ENCODE peak calls at places on chromosomes 7 and 10, in ten cellular contexts. I, R, K, M, U, B, S, J, L and D are unnamed samples.

GRCh38 chr10:47023237-47024045 is 112.2 kb downstream of the PTPN20 start:
- DNase-seq in R (no peak), S (no peak), L (no peak), M (no peak), B (peak; percentile 71), J (peak; percentile 22), K (no peak), I (no peak), U (peak; percentile 10), D (no peak)

GRCh38 chr10:60089095-60089494 is 182.7 kb upstream of the CCDC6 start:
- DNase-seq in M (no peak), I (no peak), K (no peak), R (peak; percentile 28), L (peak; percentile 34), S (no peak), U (no peak), J (no peak), B (no peak), D (no peak)

GRCh38 chr10:127860632-127861031 is 32.1 kb downstream of the CLRN3 start:
- DNase-seq in R (no peak), B (no peak), L (no peak), I (no peak), M (no peak), K (no peak), U (no peak), S (no peak), J (no peak), D (no peak)

GRCh38 chr10:118812393-118812740 is 57.6 kb upstream of the CACUL1 start:
- DNase-seq in B (no peak), L (no peak), I (no peak), S (no peak), J (no peak), R (no peak), K (peak; percentile 52), U (no peak), M (no peak), D (no peak)

GRCh38 chr7:43513236-43513635 is 69.7 kb upstream of the STK17A start:
- DNase-seq in S (no peak), K (no peak), J (no peak), I (no peak), U (no peak), B (no peak), R (no peak), M (no peak), L (no peak), D (no peak)

GRCh38 chr10:131750973-131751826 is 149.6 kb upstream of the PPP2R2D start:
- DNase-seq in L (no peak), K (peak; percentile 66), J (no peak), I (no peak), B (no peak), M (no peak), U (no peak), S (no peak), R (no peak), D (no peak)

GRCh38 chr10:53387546-53387945 is 615.0 kb upstream of the MBL2 start:
- DNase-seq in B (no peak), J (no peak), S (no peak), L (no peak), R (no peak), M (no peak), U (no peak), K (no peak), I (no peak), D (no peak)

GRCh38 chr7:5396542-5396941 is 27.1 kb downstream of the TNRC18 start:
- DNase-seq in J (peak; percentile 62), R (no peak), L (peak; percentile 38), B (no peak), U (no peak), S (no peak), I (peak; percentile 66), K (no peak), M (no peak), D (peak; percentile 85)

GRCh38 chr7:132116369-132116768 is 459.9 kb downstream of the PLXNA4 start:
- DNase-seq in S (no peak), I (no peak), J (no peak), M (peak; percentile 26), K (no peak), U (no peak), B (no peak), R (no peak), L (no peak), D (no peak)

GRCh38 chr7:157851501-157852067 is 514.8 kb downstream of the DNAJB6 start:
- DNase-seq in U (peak; percentile 63), L (peak; percentile 28), J (peak; percentile 74), I (peak; percentile 77), M (no peak), K (peak; percentile 86), S (no peak), R (peak; percentile 71), B (peak; percentile 78), D (no peak)

GRCh38 chr10:12717981-12718707 is 283.4 kb downstream of the CCDC3 start:
- DNase-seq in R (no peak), M (no peak), U (no peak), S (no peak), K (peak; percentile 23), I (no peak), L (peak; percentile 85), B (no peak), J (no peak), D (no peak)
- TF ChIP-seq CTCF in R (peak; percentile 47), M (no peak), U (peak; percentile 4), S (peak; percentile 30), K (peak; percentile 57), I (no peak), L (no peak), B (peak; percentile 25), J (no peak), D (no peak)

GRCh38 chr10:117216028-117216427 is 18.7 kb downstream of the KCNK18 start:
- DNase-seq in K (no peak), R (no peak), L (no peak), M (no peak), I (no peak), J (no peak), B (no peak), U (no peak), S (no peak), D (no peak)
- H3K4me3 ChIP-seq in K (peak overlapping the region; percentile 59), R (no peak overlapping the region), L (no peak overlapping the region), M (peak overlapping the region; percentile 55), I (no peak overlapping the region), J (no peak overlapping the region), B (no peak overlapping the region), U (no peak overlapping the region), S (no peak overlapping the region), D (no peak overlapping the region)

DNA sequence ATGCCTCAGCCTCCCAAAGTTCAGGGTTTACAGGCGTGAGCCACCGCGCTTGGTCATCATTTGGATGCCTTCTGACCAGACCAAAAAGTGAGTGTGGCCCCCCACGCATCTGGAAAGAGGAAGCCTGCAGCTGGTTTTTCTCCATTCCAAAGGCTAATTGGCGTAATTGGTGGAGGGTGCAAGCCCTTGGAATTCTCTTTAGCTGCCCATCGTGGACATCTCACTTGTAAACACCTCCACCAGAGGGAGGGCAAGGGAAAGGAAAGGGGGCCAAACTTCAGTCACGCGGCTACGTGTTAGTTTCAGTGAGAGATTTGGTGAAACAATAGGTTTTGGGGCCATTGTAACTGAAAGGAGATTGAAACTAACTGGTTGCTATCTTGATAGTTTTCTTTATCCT is 4.1 kb upstream of the ARHGAP21 start:
- DNase-seq in L (no peak), I (no peak), S (no peak), M (no peak), J (no peak), K (peak; percentile 65), B (no peak), U (no peak), R (peak; percentile 13), D (peak; percentile 20)
- TF ChIP-seq CTCF in L (peak; percentile 20), I (no peak), S (no peak), M (peak; percentile 23), J (no peak), K (peak; percentile 49), B (no peak), U (peak; percentile 8), R (peak; percentile 11), D (no peak)

GRCh38 chr7:96300981-96301380 is 20.9 kb downstream of the SLC25A13 start:
- DNase-seq in S (no peak), L (peak; percentile 34), U (no peak), M (peak; percentile 17), K (no peak), I (no peak), R (no peak), B (no peak), J (no peak), D (no peak)

GRCh38 chr7:96303105-96303685 is 18.7 kb downstream of the SLC25A13 start:
- DNase-seq in R (peak; percentile 71), B (no peak), L (no peak), K (no peak), U (no peak), I (no peak), M (no peak), S (no peak), J (no peak), D (no peak)

GRCh38 chr7:96297873-96298272 is 24.0 kb downstream of the SLC25A13 start:
- DNase-seq in I (no peak), L (no peak), U (no peak), K (no peak), S (no peak), B (no peak), J (no peak), M (no peak), R (no peak), D (no peak)

GRCh38 chr7:96299496-96299895 is 22.4 kb downstream of the SLC25A13 start:
- DNase-seq in U (no peak), B (no peak), R (no peak), M (no peak), S (no peak), I (no peak), J (no peak), K (no peak), L (no peak), D (no peak)

DNA sequence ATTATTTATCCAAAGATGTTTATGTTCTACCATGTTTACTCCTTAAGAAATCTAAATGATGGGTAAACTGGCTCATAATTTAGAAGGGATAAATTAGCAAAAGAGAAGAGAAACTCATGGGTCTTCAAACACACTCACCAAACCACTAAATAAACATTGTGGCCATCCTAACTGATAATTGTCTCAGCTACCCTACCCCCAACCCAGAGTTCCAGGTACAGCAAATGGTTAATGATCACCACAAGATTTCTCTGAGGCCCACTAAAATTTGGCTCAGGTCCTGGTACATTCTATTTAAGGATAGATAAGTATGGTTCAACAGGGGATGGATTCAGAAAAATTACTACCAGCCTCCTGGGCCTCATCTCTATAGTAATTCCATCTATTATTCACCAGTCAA is 21.4 kb downstream of the SLC25A13 start:
- DNase-seq in S (no peak), I (no peak), R (no peak), B (no peak), L (no peak), K (no peak), M (no peak), U (no peak), J (no peak), D (no peak)
- H3K4me3 ChIP-seq in S (no peak overlapping the region), I (no peak overlapping the region), R (no peak overlapping the region), B (no peak overlapping the region), L (no peak overlapping the region), K (no peak overlapping the region), M (no peak overlapping the region), U (no peak overlapping the region), J (no peak overlapping the region), D (no peak overlapping the region)

DNA sequence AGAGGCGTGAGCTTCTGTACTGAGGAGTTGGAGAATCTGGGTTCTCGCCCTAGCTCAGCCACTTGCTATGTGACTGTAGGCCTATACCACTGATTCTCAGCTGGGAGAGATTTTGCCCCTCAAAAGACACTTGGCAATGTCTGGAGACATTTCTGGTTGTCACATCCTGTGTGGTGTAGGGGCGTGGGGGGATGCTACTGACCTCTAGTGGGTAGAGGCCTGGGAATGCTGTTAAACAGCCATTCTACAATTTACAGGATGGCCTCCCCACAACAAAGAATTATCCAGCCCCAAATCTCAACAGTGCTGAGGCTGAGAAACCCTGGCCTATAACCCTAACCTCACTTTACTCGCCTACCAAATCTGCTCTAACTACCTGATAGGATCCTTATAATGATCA is 58.8 kb upstream of the GAD2 start:
- DNase-seq in U (no peak), M (no peak), I (no peak), K (peak; percentile 31), J (no peak), S (no peak), R (no peak), L (no peak), B (no peak), D (no peak)
- TF ChIP-seq CTCF in U (no peak), M (no peak), I (no peak), K (peak; percentile 40), J (no peak), S (no peak), R (no peak), L (no peak), B (no peak), D (peak; percentile 3)